ENCODE peak calls at places on chromosomes 16 and 17, in five cellular contexts. J is MV-4-11; P is astrocyte of the hippocampus; Z is activated naive CD4-positive, alpha-beta T cell treated with anti-CD3 and anti-CD28 coated beads, Interleukin-2, amount 10 ng/mL, durations not matched to agents 7 days and 5 days; D is AG04450. W is an unnamed sample.

GRCh38 chr17:81429813-81430510 is 34.7 kb downstream of the BAHCC1 start:
- DNase-seq in P (peak), D (no peak), Z (no peak), J (no peak), W (no peak)

GRCh38 chr17:20226814-20227482 is 217.8 kb downstream of the SPECC1 start:
- DNase-seq in Z (peak), J (peak), P (peak), D (peak), W (peak)

GRCh38 chr16:3283525-3284447 is 495 bp downstream of the ZNF263 start:
- DNase-seq in J (no peak), P (no peak), D (no peak), Z (no peak), W (no peak)

GRCh38 chr17:38906429-38907172 is 18.8 kb upstream of the LASP1NB start:
- DNase-seq in D (no peak), Z (no peak), P (no peak), J (peak), W (no peak)

GRCh38 chr17:50642722-50643656 is 8.3 kb downstream of the ABCC3 start:
- DNase-seq in Z (peak), J (no peak), P (no peak), D (no peak), W (no peak)

GRCh38 chr16:82801361-82801760 is 174.6 kb downstream of the CDH13 start:
- DNase-seq in D (no peak), J (no peak), P (no peak), Z (no peak), W (peak)

GRCh38 chr17:49223517-49224197 is 6.9 kb downstream of the PHOSPHO1 start:
- DNase-seq in Z (peak), J (peak), P (peak), D (no peak), W (peak)

GRCh38 chr17:63540581-63540980 is 9.7 kb upstream of the DCAF7 start:
- DNase-seq in P (no peak), Z (no peak), J (no peak), D (no peak), W (no peak)

GRCh38 chr17:60522889-60523626 is 3.0 kb downstream of the APPBP2 start:
- DNase-seq in J (no peak), Z (no peak), P (no peak), D (no peak), W (no peak)

GRCh38 chr17:50963139-50963538 is 97.0 kb upstream of the TOB1 start:
- DNase-seq in P (no peak), D (no peak), J (peak), Z (no peak), W (no peak)

GRCh38 chr17:49214665-49215360 is 4.3 kb downstream of the ABI3 start:
- DNase-seq in D (no peak), Z (no peak), P (peak), J (no peak), W (no peak)

GRCh38 chr17:51046527-51047384 is 73.9 kb downstream of the SPAG9 start:
- DNase-seq in Z (no peak), P (peak), D (peak), J (no peak), W (no peak)

GRCh38 chr16:89103156-89103555 is 9.5 kb downstream of the ACSF3 start:
- DNase-seq in P (no peak), Z (no peak), J (no peak), D (no peak), W (no peak)

GRCh38 chr17:56977673-56978395 is at the start of gene SCPEP1:
- DNase-seq in D (peak), J (peak), P (peak), Z (peak), W (peak)

GRCh38 chr17:36149296-36149820 is 27.1 kb downstream of the TBC1D3B start:
- DNase-seq in P (peak), D (no peak), Z (no peak), J (peak), W (no peak)

GRCh38 chr17:6551909-6552768 is 4.2 kb downstream of the PITPNM3 start:
- DNase-seq in P (peak), J (no peak), D (no peak), Z (no peak), W (no peak)

GRCh38 chr17:28145348-28145747 is 102.9 kb downstream of the NLK start:
- DNase-seq in P (peak), J (no peak), Z (no peak), D (no peak), W (no peak)

GRCh38 chr16:1494129-1494640 is 1.0 kb downstream of the TELO2 start:
- DNase-seq in D (peak), J (peak), Z (peak), P (peak), W (no peak)

GRCh38 chr16:50038756-50039529 is 13.9 kb downstream of the CNEP1R1 start:
- DNase-seq in P (no peak), J (peak), Z (no peak), D (no peak), W (no peak)

GRCh38 chr16:56743840-56744239 is 13.9 kb downstream of the NUP93 start:
- DNase-seq in J (no peak), D (no peak), Z (no peak), P (peak), W (no peak)

W was measured in T-helper 2 cell treated with Interferon-gamma antibody and Interleukin-4, amounts not matched to agents 5 μg/mL and 100 μg/mL, for 36 hours.